ENCODE peak calls at places on chromosomes 7 and 10, in eight cellular contexts. One of them, this sample, is unnamed.

GRCh38 chr7:26372211-26372610 is 80.5 kb downstream of the SNX10 start:
- DNase-seq in CD4-positive, CD25-positive, alpha-beta regulatory T cell: no peak
- DNase-seq in right cardiac atrium: no peak
- DNase-seq in esophagus squamous epithelium: no peak
- DNase-seq in A549: no peak
- DNase-seq in CD8-positive, alpha-beta memory T cell: no peak
- DNase-seq in spleen: no peak
- DNase-seq in upper lobe of right lung: no peak
- DNase-seq in this sample: no peak

GRCh38 chr10:87804939-87805569 is 13.0 kb downstream of the ATAD1 start:
- DNase-seq in CD4-positive, CD25-positive, alpha-beta regulatory T cell: no peak
- DNase-seq in right cardiac atrium: no peak
- DNase-seq in esophagus squamous epithelium: no peak
- DNase-seq in A549: no peak
- DNase-seq in CD8-positive, alpha-beta memory T cell: no peak
- DNase-seq in spleen: no peak
- DNase-seq in upper lobe of right lung: no peak
- DNase-seq in this sample: no peak

GRCh38 chr7:101555269-101555920 is 73.7 kb downstream of the MYL10 start:
- DNase-seq in CD4-positive, CD25-positive, alpha-beta regulatory T cell: no peak
- DNase-seq in right cardiac atrium: no peak
- DNase-seq in esophagus squamous epithelium: no peak
- DNase-seq in A549: no peak
- DNase-seq in CD8-positive, alpha-beta memory T cell: peak; percentile 30
- DNase-seq in spleen: peak; percentile 54
- DNase-seq in upper lobe of right lung: peak; percentile 43
- DNase-seq in this sample: no peak

GRCh38 chr7:66258409-66258808 is 53.3 kb downstream of the TPST1 start:
- DNase-seq in CD4-positive, CD25-positive, alpha-beta regulatory T cell: no peak
- DNase-seq in right cardiac atrium: no peak
- DNase-seq in esophagus squamous epithelium: no peak
- DNase-seq in A549: no peak
- DNase-seq in CD8-positive, alpha-beta memory T cell: no peak
- DNase-seq in spleen: no peak
- DNase-seq in upper lobe of right lung: no peak
- DNase-seq in this sample: no peak

GRCh38 chr10:12927896-12928295 is 73.6 kb downstream of the CCDC3 start:
- DNase-seq in CD4-positive, CD25-positive, alpha-beta regulatory T cell: no peak
- DNase-seq in right cardiac atrium: no peak
- DNase-seq in esophagus squamous epithelium: no peak
- DNase-seq in A549: no peak
- DNase-seq in CD8-positive, alpha-beta memory T cell: no peak
- DNase-seq in spleen: no peak
- DNase-seq in upper lobe of right lung: no peak
- DNase-seq in this sample: no peak

GRCh38 chr7:32378991-32379390 is 111.2 kb downstream of the LSM5 start:
- DNase-seq in CD4-positive, CD25-positive, alpha-beta regulatory T cell: no peak
- DNase-seq in right cardiac atrium: no peak
- DNase-seq in esophagus squamous epithelium: no peak
- DNase-seq in A549: no peak
- DNase-seq in CD8-positive, alpha-beta memory T cell: no peak
- DNase-seq in spleen: no peak
- DNase-seq in upper lobe of right lung: no peak
- DNase-seq in this sample: no peak

GRCh38 chr7:135755351-135755753 is 6.7 kb upstream of the FAM180A start:
- DNase-seq in CD4-positive, CD25-positive, alpha-beta regulatory T cell: no peak
- DNase-seq in right cardiac atrium: no peak
- DNase-seq in esophagus squamous epithelium: no peak
- DNase-seq in A549: no peak
- DNase-seq in CD8-positive, alpha-beta memory T cell: no peak
- DNase-seq in spleen: no peak
- DNase-seq in upper lobe of right lung: no peak
- DNase-seq in this sample: no peak

GRCh38 chr10:74738543-74738942 is 87.9 kb upstream of the KAT6B start:
- DNase-seq in CD4-positive, CD25-positive, alpha-beta regulatory T cell: no peak
- DNase-seq in right cardiac atrium: no peak
- DNase-seq in esophagus squamous epithelium: no peak
- DNase-seq in A549: no peak
- DNase-seq in CD8-positive, alpha-beta memory T cell: no peak
- DNase-seq in spleen: no peak
- DNase-seq in upper lobe of right lung: no peak
- DNase-seq in this sample: no peak

GRCh38 chr10:86730227-86730626 is 26.2 kb upstream of the BMPR1A start:
- DNase-seq in CD4-positive, CD25-positive, alpha-beta regulatory T cell: no peak
- DNase-seq in right cardiac atrium: peak; percentile 80
- DNase-seq in esophagus squamous epithelium: no peak
- DNase-seq in A549: no peak
- DNase-seq in CD8-positive, alpha-beta memory T cell: no peak
- DNase-seq in spleen: no peak
- DNase-seq in upper lobe of right lung: no peak
- DNase-seq in this sample: no peak

GRCh38 chr10:61140765-61141392 is 196.9 kb upstream of the RHOBTB1 start:
- DNase-seq in CD4-positive, CD25-positive, alpha-beta regulatory T cell: peak; percentile 38
- DNase-seq in right cardiac atrium: no peak
- DNase-seq in esophagus squamous epithelium: no peak
- DNase-seq in A549: peak; percentile 69
- DNase-seq in CD8-positive, alpha-beta memory T cell: no peak
- DNase-seq in spleen: no peak
- DNase-seq in upper lobe of right lung: no peak
- DNase-seq in this sample: peak; percentile 75

GRCh38 chr10:119189811-119190282 is 11.2 kb upstream of the PRDX3 start:
- DNase-seq in CD4-positive, CD25-positive, alpha-beta regulatory T cell: no peak
- DNase-seq in right cardiac atrium: peak; percentile 7
- DNase-seq in esophagus squamous epithelium: no peak
- DNase-seq in A549: no peak
- DNase-seq in CD8-positive, alpha-beta memory T cell: no peak
- DNase-seq in spleen: no peak
- DNase-seq in upper lobe of right lung: no peak
- DNase-seq in this sample: peak; percentile 59

GRCh38 chr10:1054684-1055083 is 1.5 kb upstream of the WDR37 start:
- DNase-seq in CD4-positive, CD25-positive, alpha-beta regulatory T cell: no peak
- DNase-seq in right cardiac atrium: no peak
- DNase-seq in esophagus squamous epithelium: no peak
- DNase-seq in A549: no peak
- DNase-seq in CD8-positive, alpha-beta memory T cell: no peak
- DNase-seq in spleen: no peak
- DNase-seq in upper lobe of right lung: no peak
- DNase-seq in this sample: no peak

GRCh38 chr10:55509168-55509567 is 708.1 kb upstream of the PCDH15 start:
- DNase-seq in CD4-positive, CD25-positive, alpha-beta regulatory T cell: no peak
- DNase-seq in right cardiac atrium: no peak
- DNase-seq in esophagus squamous epithelium: no peak
- DNase-seq in A549: no peak
- DNase-seq in CD8-positive, alpha-beta memory T cell: no peak
- DNase-seq in spleen: no peak
- DNase-seq in upper lobe of right lung: no peak
- DNase-seq in this sample: no peak

GRCh38 chr7:159092701-159093121 is 52.0 kb downstream of the VIPR2 start:
- DNase-seq in CD4-positive, CD25-positive, alpha-beta regulatory T cell: no peak
- DNase-seq in right cardiac atrium: peak; percentile 59
- DNase-seq in esophagus squamous epithelium: no peak
- DNase-seq in A549: no peak
- DNase-seq in CD8-positive, alpha-beta memory T cell: no peak
- DNase-seq in spleen: peak; percentile 55
- DNase-seq in upper lobe of right lung: peak; percentile 30
- DNase-seq in this sample: no peak

GRCh38 chr7:31744294-31744874 is 57.4 kb downstream of the PPP1R17 start:
- DNase-seq in CD4-positive, CD25-positive, alpha-beta regulatory T cell: peak; percentile 57
- DNase-seq in right cardiac atrium: peak; percentile 67
- DNase-seq in esophagus squamous epithelium: no peak
- DNase-seq in A549: peak; percentile 82
- DNase-seq in CD8-positive, alpha-beta memory T cell: no peak
- DNase-seq in spleen: no peak
- DNase-seq in upper lobe of right lung: no peak
- DNase-seq in this sample: peak; percentile 34

GRCh38 chr10:132639470-132639869 is 101.9 kb downstream of the INPP5A start:
- DNase-seq in CD4-positive, CD25-positive, alpha-beta regulatory T cell: no peak
- DNase-seq in right cardiac atrium: no peak
- DNase-seq in esophagus squamous epithelium: no peak
- DNase-seq in A549: no peak
- DNase-seq in CD8-positive, alpha-beta memory T cell: no peak
- DNase-seq in spleen: no peak
- DNase-seq in upper lobe of right lung: no peak
- DNase-seq in this sample: no peak
- H3K4me1 ChIP-seq in CD4-positive, CD25-positive, alpha-beta regulatory T cell: peaks cover 8% of the 10 kb centered on the region
- H3K4me1 ChIP-seq in right cardiac atrium: peaks cover 3% of the 10 kb centered on the region
- H3K4me1 ChIP-seq in esophagus squamous epithelium: peaks cover 48% of the 10 kb centered on the region
- H3K4me1 ChIP-seq in A549: peaks cover 3% of the 10 kb centered on the region
- H3K4me1 ChIP-seq in CD8-positive, alpha-beta memory T cell: peaks cover 8% of the 10 kb centered on the region
- H3K4me1 ChIP-seq in spleen: peaks cover 40% of the 10 kb centered on the region
- H3K4me1 ChIP-seq in upper lobe of right lung: peaks cover 9% of the 10 kb centered on the region
- H3K4me1 ChIP-seq in this sample: no peaks in the 10 kb centered on the region

GRCh38 chr7:151119055-151119415 is 32.8 kb downstream of the AGAP3 start:
- DNase-seq in CD4-positive, CD25-positive, alpha-beta regulatory T cell: no peak
- DNase-seq in right cardiac atrium: peak; percentile 35
- DNase-seq in esophagus squamous epithelium: no peak
- DNase-seq in A549: no peak
- DNase-seq in CD8-positive, alpha-beta memory T cell: no peak
- DNase-seq in spleen: no peak
- DNase-seq in upper lobe of right lung: no peak
- DNase-seq in this sample: no peak

GRCh38 chr7:151121380-151122170 is 35.3 kb downstream of the AGAP3 start:
- DNase-seq in CD4-positive, CD25-positive, alpha-beta regulatory T cell: no peak
- DNase-seq in right cardiac atrium: peak; percentile 40
- DNase-seq in esophagus squamous epithelium: no peak
- DNase-seq in A549: no peak
- DNase-seq in CD8-positive, alpha-beta memory T cell: no peak
- DNase-seq in spleen: no peak
- DNase-seq in upper lobe of right lung: no peak
- DNase-seq in this sample: no peak

GRCh38 chr7:151119902-151120301 is 33.6 kb downstream of the AGAP3 start:
- DNase-seq in CD4-positive, CD25-positive, alpha-beta regulatory T cell: no peak
- DNase-seq in right cardiac atrium: peak; percentile 44
- DNase-seq in esophagus squamous epithelium: no peak
- DNase-seq in A549: no peak
- DNase-seq in CD8-positive, alpha-beta memory T cell: no peak
- DNase-seq in spleen: no peak
- DNase-seq in upper lobe of right lung: no peak
- DNase-seq in this sample: no peak

GRCh38 chr7:151122276-151122675 is 36.0 kb downstream of the AGAP3 start:
- DNase-seq in CD4-positive, CD25-positive, alpha-beta regulatory T cell: no peak
- DNase-seq in right cardiac atrium: peak; percentile 69
- DNase-seq in esophagus squamous epithelium: no peak
- DNase-seq in A549: no peak
- DNase-seq in CD8-positive, alpha-beta memory T cell: no peak
- DNase-seq in spleen: no peak
- DNase-seq in upper lobe of right lung: no peak
- DNase-seq in this sample: no peak

DNA sequence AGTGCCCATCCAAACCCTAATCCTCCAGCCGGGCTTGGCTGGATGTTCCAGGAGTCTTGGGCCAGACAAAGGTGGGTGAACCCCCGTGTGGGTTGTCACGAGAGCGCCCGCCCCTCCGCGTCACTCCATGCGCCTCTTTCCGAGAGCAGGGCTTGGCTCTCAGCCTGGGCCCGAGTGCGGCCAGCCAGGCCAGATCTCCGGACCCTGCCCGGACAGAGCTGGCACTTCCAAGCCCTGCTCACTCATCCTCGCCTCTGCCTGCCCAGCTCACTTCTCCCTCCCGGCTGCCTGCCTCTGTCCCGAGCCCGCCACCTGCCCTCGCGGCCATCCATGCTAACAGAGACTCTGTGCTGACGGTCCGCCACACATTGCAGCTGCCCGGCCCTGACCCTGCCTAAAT is 34.6 kb downstream of the AGAP3 start:
- DNase-seq in CD4-positive, CD25-positive, alpha-beta regulatory T cell: no peak
- DNase-seq in right cardiac atrium: peak; percentile 53
- DNase-seq in esophagus squamous epithelium: no peak
- DNase-seq in A549: no peak
- DNase-seq in CD8-positive, alpha-beta memory T cell: no peak
- DNase-seq in spleen: no peak
- DNase-seq in upper lobe of right lung: no peak
- DNase-seq in this sample: no peak
- H3K27ac ChIP-seq in CD4-positive, CD25-positive, alpha-beta regulatory T cell: no peak overlapping the region
- H3K27ac ChIP-seq in right cardiac atrium: no peak overlapping the region
- H3K27ac ChIP-seq in esophagus squamous epithelium: no peak overlapping the region
- H3K27ac ChIP-seq in A549: no peak overlapping the region
- H3K27ac ChIP-seq in CD8-positive, alpha-beta memory T cell: no peak overlapping the region
- H3K27ac ChIP-seq in spleen: no peak overlapping the region
- H3K27ac ChIP-seq in upper lobe of right lung: no peak overlapping the region
- H3K27ac ChIP-seq in this sample: no peak overlapping the region

GRCh38 chr7:50782376-50783208 is at the start of gene GRB10:
- DNase-seq in CD4-positive, CD25-positive, alpha-beta regulatory T cell: no peak
- DNase-seq in right cardiac atrium: peak; percentile 80
- DNase-seq in esophagus squamous epithelium: no peak
- DNase-seq in A549: no peak
- DNase-seq in CD8-positive, alpha-beta memory T cell: no peak
- DNase-seq in spleen: no peak
- DNase-seq in upper lobe of right lung: peak; percentile 72
- DNase-seq in this sample: no peak
- H3K4me1 ChIP-seq in CD4-positive, CD25-positive, alpha-beta regulatory T cell: no peaks in the 10 kb centered on the region
- H3K4me1 ChIP-seq in right cardiac atrium: peaks cover 20% of the 10 kb centered on the region
- H3K4me1 ChIP-seq in esophagus squamous epithelium: peaks cover 35% of the 10 kb centered on the region
- H3K4me1 ChIP-seq in A549: peaks cover 24% of the 10 kb centered on the region
- H3K4me1 ChIP-seq in CD8-positive, alpha-beta memory T cell: no peaks in the 10 kb centered on the region
- H3K4me1 ChIP-seq in spleen: peaks cover 34% of the 10 kb centered on the region
- H3K4me1 ChIP-seq in upper lobe of right lung: peaks cover 3% of the 10 kb centered on the region
- H3K4me1 ChIP-seq in this sample: no peaks in the 10 kb centered on the region

GRCh38 chr10:125103466-125104377 is 56.6 kb downstream of the CTBP2 start:
- DNase-seq in CD4-positive, CD25-positive, alpha-beta regulatory T cell: no peak
- DNase-seq in right cardiac atrium: peak; percentile 18
- DNase-seq in esophagus squamous epithelium: no peak
- DNase-seq in A549: no peak
- DNase-seq in CD8-positive, alpha-beta memory T cell: no peak
- DNase-seq in spleen: peak; percentile 48
- DNase-seq in upper lobe of right lung: peak; percentile 41
- DNase-seq in this sample: no peak
- H3K27ac ChIP-seq in CD4-positive, CD25-positive, alpha-beta regulatory T cell: no peak overlapping the region
- H3K27ac ChIP-seq in right cardiac atrium: no peak overlapping the region
- H3K27ac ChIP-seq in esophagus squamous epithelium: no peak overlapping the region
- H3K27ac ChIP-seq in A549: peak overlapping the region; percentile 75
- H3K27ac ChIP-seq in CD8-positive, alpha-beta memory T cell: no peak overlapping the region
- H3K27ac ChIP-seq in spleen: peak overlapping the region; percentile 5
- H3K27ac ChIP-seq in upper lobe of right lung: no peak overlapping the region
- H3K27ac ChIP-seq in this sample: no peak overlapping the region

This sample was measured in SJCRH30.